ENCODE peak calls at places on chromosomes 1 and 21, in five cellular contexts. I is neural progenitor cell, N is astrocyte, Q is K562, G is PC-3. O is an unnamed sample.

GRCh38 chr1:209710098-209710497 is 5.5 kb downstream of the HSD11B1 start:
- DNase-seq in I (no peak), N (no peak), G (no peak), Q (no peak), O (no peak)

GRCh38 chr1:82813351-82813750 is 1012.6 kb downstream of the ADGRL2 start:
- DNase-seq in N (no peak), G (no peak), Q (no peak), I (peak), O (no peak)

GRCh38 chr1:24635195-24635843 is 7.8 kb upstream of the SRRM1 start:
- DNase-seq in G (peak), N (peak), Q (peak), I (peak), O (peak)

GRCh38 chr1:226097866-226098625 is 35.5 kb downstream of the H3-3A start:
- DNase-seq in N (peak), G (peak), Q (no peak), I (no peak), O (no peak)

GRCh38 chr1:153933420-153933819 is 10.6 kb upstream of the GATAD2B start:
- DNase-seq in I (no peak), Q (no peak), N (no peak), G (no peak), O (no peak)

GRCh38 chr21:45763074-45763473 is 119.5 kb downstream of the PCBP3 start:
- DNase-seq in N (peak), G (no peak), Q (no peak), I (no peak), O (no peak)

GRCh38 chr1:155219592-155220031 is 11.1 kb downstream of the MTX1 start:
- DNase-seq in I (peak), N (no peak), Q (peak), G (no peak), O (no peak)

GRCh38 chr1:41890841-41891311 is 27.8 kb downstream of the HIVEP3 start:
- DNase-seq in Q (no peak), G (no peak), I (no peak), N (peak), O (no peak)

GRCh38 chr1:81452693-81453344 is 347.9 kb upstream of the ADGRL2 start:
- DNase-seq in G (no peak), N (peak), I (no peak), Q (no peak), O (no peak)

GRCh38 chr1:162823231-162823630 is 32.7 kb downstream of the HSD17B7 start:
- DNase-seq in N (no peak), I (no peak), Q (no peak), G (peak), O (no peak)

GRCh38 chr21:37849703-37850102 is 66.6 kb downstream of the KCNJ6 start:
- DNase-seq in Q (no peak), G (peak), I (no peak), N (peak), O (no peak)

GRCh38 chr1:165787741-165788140 is 19.1 kb upstream of the TMCO1 start:
- DNase-seq in G (no peak), I (no peak), Q (no peak), N (no peak), O (no peak)

GRCh38 chr1:56416385-56416972 is 162.9 kb downstream of the PLPP3 start:
- DNase-seq in I (no peak), Q (no peak), N (no peak), G (peak), O (no peak)

GRCh38 chr1:21775985-21776562 is 6.9 kb downstream of the USP48 start:
- DNase-seq in I (no peak), G (peak), Q (no peak), N (peak), O (no peak)

GRCh38 chr1:203546274-203546673 is 52.3 kb downstream of the OPTC start:
- DNase-seq in G (no peak), Q (no peak), N (no peak), I (no peak), O (no peak)

DNA sequence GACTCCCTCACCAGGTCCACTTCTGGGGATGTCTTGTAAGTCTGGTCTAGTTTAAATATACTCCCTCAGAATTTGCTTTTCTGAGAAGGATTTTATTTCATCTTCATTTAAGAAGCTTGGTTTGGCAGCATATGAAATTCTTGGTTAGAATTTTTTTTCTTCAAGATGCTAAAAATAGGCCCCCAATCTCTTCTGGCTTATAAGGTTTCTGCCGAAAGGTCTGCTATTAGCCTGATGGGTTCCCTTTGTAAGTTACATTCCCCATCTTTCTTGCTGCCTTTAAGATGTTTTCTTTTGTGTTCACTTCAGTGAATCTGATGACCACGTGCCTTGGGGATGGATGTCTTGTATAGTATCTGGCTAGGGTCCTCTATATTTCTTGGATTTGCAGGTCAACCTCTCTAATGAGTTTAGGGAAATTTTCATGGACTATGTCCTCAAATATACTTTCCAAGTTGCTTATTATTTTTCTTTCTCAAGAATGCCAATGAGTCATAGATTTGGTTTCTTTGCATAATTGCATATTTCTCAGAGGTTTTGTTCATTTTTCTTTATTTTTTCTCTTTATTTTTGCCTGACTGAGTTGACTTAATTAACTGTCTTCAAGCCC is 19.4 kb downstream of the TCP10L start:
- DNase-seq in Q (no peak), G (no peak), N (peak), I (no peak), O (no peak)
- TF ChIP-seq EZH2 in Q (no peak), G (no peak), N (no peak), I (no peak), O (no peak)

DNA sequence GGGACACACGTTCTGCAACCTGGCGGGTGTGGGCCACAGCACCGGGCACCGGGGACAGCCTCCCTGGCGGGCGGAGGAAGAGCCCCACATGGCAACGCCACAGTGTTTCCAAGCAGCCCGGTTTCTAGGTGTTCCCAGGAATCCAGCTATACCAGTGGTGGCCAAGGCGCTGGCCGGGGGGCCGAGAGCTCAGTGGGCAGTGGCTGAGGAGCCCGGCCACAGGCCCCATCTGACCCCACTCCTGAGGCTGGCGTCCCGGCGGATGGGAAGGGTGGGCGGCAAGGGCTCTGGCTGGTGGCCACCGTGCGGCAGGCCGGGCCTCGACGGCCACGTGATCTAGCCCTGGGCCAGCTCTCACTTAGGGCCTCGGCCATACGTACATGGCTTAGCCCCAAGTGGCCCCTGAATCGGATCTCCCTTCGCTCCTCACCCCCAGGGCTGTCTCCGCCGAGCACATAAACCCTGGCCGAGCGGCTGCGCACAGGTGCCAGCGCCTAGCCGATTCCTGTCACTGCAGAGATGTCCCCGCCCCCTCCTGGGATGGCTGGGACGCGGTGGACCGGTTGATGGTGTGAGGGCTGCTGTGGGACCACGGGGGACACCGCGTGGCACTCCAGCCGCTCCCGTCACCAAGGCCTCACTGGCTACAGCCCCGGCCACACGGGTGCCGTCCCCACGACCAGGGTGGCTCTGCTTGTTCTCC is 68.6 kb downstream of the MORN1 start:
- DNase-seq in I (no peak), G (no peak), N (peak), Q (no peak), O (no peak)
- TF ChIP-seq EZH2 in I (no peak), G (no peak), N (no peak), Q (no peak), O (no peak)

GRCh38 chr1:17117451-17118265 is 1.6 kb downstream of the PADI2 start:
- DNase-seq in G (no peak), Q (no peak), I (no peak), N (no peak), O (no peak)
- TF ChIP-seq EZH2 in G (no peak), Q (no peak), I (no peak), N (no peak), O (no peak)

DNA sequence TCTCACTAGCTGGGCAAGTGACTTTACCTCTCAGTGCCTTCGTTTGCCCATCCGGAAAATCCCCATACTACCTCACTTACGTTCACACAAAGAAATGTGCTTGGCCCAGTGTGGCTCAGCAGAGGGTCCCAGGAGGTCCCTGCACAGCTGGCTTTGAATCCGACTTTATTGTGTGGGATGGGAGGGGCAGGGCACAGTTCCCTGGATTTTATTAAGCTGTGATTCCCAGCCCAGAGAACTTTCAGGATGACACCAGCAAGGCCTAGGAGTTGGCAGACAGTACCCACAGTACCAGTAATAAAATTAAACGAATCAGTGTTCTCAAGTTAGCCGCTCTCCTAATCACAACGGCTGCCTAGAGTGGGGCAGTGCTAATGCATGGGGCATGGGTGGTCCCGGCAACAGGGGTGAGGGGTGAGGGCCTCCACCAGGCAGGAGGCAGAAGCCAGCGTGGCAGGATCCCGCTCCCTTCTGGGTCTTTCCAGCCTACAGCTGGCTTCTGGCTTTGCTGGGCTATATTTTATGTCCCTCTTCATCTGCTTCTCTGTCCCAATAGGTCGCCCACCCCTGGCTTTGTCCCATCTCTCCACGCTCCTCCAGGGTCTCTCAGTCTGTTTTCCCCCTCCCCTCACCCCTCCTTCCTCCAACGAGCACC is 74.9 kb downstream of the VWA5B1 start:
- DNase-seq in N (no peak), G (no peak), I (no peak), Q (no peak), O (no peak)
- TF ChIP-seq EZH2 in N (no peak), G (no peak), I (no peak), Q (no peak), O (no peak)

DNA sequence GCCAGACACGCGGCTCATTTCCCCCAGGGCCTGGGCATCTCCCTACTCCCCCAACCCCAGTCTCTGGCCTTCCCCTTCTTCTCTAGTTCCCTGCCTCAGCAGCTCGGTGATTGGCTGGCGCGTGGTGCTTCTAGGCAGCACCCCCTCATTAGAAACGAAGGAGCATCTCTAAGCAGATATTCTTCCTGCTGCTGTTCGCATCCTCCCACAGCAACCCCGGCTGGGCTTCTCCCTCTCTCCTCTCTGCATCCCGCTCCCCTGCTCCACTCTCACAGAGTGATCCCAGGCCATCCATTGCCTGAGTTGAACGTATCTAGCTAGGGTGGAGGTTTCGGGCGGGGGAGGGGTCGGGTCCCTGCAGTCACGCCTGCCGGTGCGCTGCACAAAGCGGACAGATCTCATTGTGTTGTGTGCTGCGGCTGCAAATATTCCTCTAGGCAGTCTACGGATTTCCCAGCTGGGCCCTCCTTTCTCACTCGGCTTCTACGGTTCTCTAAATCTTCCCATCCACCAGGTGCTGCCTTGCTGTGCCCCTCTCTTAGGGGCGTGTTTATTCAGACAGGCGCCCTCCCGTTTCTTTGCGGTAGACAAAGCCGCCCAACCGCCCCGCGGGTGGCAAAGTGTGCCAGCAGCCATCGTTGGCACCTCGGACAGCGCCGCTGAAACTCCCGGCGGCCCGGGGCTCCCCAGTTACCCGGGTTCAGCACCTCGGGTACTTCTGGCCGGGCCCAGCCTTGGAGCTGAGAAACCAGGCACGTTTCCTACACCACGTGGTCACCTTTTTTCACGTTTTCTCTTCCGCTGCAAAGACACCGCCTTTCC is 2.2 kb downstream of the CACNA1E start:
- DNase-seq in G (no peak), Q (peak), I (peak), N (no peak), O (no peak)
- TF ChIP-seq EZH2 in G (no peak), Q (no peak), I (peak), N (peak), O (peak)

GRCh38 chr1:112744019-112744578 is 29.0 kb upstream of the PPM1J start:
- DNase-seq in G (no peak), Q (no peak), I (peak), N (peak), O (no peak)
- TF ChIP-seq EZH2 in G (no peak), Q (no peak), I (peak), N (no peak), O (no peak)

GRCh38 chr1:117643601-117644000 is 37.8 kb downstream of the TENT5C start:
- DNase-seq in N (no peak), Q (no peak), I (no peak), G (no peak), O (no peak)

GRCh38 chr1:117638759-117639158 is 32.9 kb downstream of the TENT5C start:
- DNase-seq in G (no peak), Q (peak), I (no peak), N (no peak), O (no peak)

GRCh38 chr1:117642963-117643362 is 37.1 kb downstream of the TENT5C start:
- DNase-seq in I (no peak), Q (no peak), N (no peak), G (no peak), O (no peak)

GRCh38 chr1:117639741-117640140 is 33.9 kb downstream of the TENT5C start:
- DNase-seq in G (no peak), I (no peak), N (no peak), Q (no peak), O (no peak)

GRCh38 chr1:117641536-117641935 is 35.7 kb downstream of the TENT5C start:
- DNase-seq in Q (no peak), G (no peak), I (no peak), N (no peak), O (no peak)
- TF ChIP-seq EZH2 in Q (no peak), G (no peak), I (no peak), N (no peak), O (no peak)

GRCh38 chr1:26225033-26225831 is 8.8 kb upstream of the CEP85 start:
- DNase-seq in G (no peak), I (peak), Q (no peak), N (peak), O (no peak)
- TF ChIP-seq EZH2 in G (no peak), I (peak), Q (no peak), N (peak), O (no peak)